ENCODE peak calls at places on chromosome 9, in five cellular contexts. One of them, this sample, is unnamed.

GRCh38 chr9:68702493-68702892 is 2.5 kb upstream of the PIP5K1B start:
- DNase-seq in aorta: no peak
- DNase-seq in fibroblast of the aortic adventitia: no peak
- DNase-seq in CD4-positive, alpha-beta memory T cell: no peak
- DNase-seq in lower leg skin: no peak
- DNase-seq in this sample: no peak

GRCh38 chr9:83633676-83634075 is 10.7 kb downstream of the IDNK start:
- DNase-seq in CD4-positive, alpha-beta memory T cell: no peak
- DNase-seq in aorta: no peak
- DNase-seq in lower leg skin: no peak
- DNase-seq in fibroblast of the aortic adventitia: no peak
- DNase-seq in this sample: no peak

GRCh38 chr9:130806388-130806716 is 28.7 kb upstream of the ABL1 start:
- DNase-seq in fibroblast of the aortic adventitia: no peak
- DNase-seq in CD4-positive, alpha-beta memory T cell: no peak
- DNase-seq in aorta: no peak
- DNase-seq in lower leg skin: no peak
- DNase-seq in this sample: no peak

GRCh38 chr9:19748278-19749126 is 40.3 kb downstream of the SLC24A2 start:
- DNase-seq in fibroblast of the aortic adventitia: peak; percentile 4
- DNase-seq in lower leg skin: no peak
- DNase-seq in aorta: no peak
- DNase-seq in CD4-positive, alpha-beta memory T cell: no peak
- DNase-seq in this sample: peak; percentile 20

GRCh38 chr9:110809038-110809595 is 140.5 kb downstream of the MUSK start:
- DNase-seq in CD4-positive, alpha-beta memory T cell: no peak
- DNase-seq in aorta: no peak
- DNase-seq in lower leg skin: no peak
- DNase-seq in fibroblast of the aortic adventitia: no peak
- DNase-seq in this sample: no peak

GRCh38 chr9:132694144-132694543 is 23.9 kb downstream of the GTF3C4 start:
- DNase-seq in fibroblast of the aortic adventitia: no peak
- DNase-seq in lower leg skin: no peak
- DNase-seq in aorta: no peak
- DNase-seq in CD4-positive, alpha-beta memory T cell: no peak
- DNase-seq in this sample: peak; percentile 45

GRCh38 chr9:134216961-134217360 is 52.6 kb upstream of the RNU6ATAC start:
- DNase-seq in lower leg skin: no peak
- DNase-seq in aorta: peak; percentile 28
- DNase-seq in CD4-positive, alpha-beta memory T cell: no peak
- DNase-seq in fibroblast of the aortic adventitia: no peak
- DNase-seq in this sample: no peak

GRCh38 chr9:125409217-125409636 is 147.6 kb downstream of the GAPVD1 start:
- DNase-seq in aorta: peak; percentile 25
- DNase-seq in lower leg skin: no peak
- DNase-seq in CD4-positive, alpha-beta memory T cell: no peak
- DNase-seq in fibroblast of the aortic adventitia: no peak
- DNase-seq in this sample: no peak

GRCh38 chr9:37528652-37529072 is 42.9 kb downstream of the POLR1E start:
- DNase-seq in fibroblast of the aortic adventitia: no peak
- DNase-seq in lower leg skin: no peak
- DNase-seq in CD4-positive, alpha-beta memory T cell: peak; percentile 52
- DNase-seq in aorta: no peak
- DNase-seq in this sample: no peak

GRCh38 chr9:96242829-96243228 is 59.1 kb downstream of the HSD17B3 start:
- DNase-seq in aorta: no peak
- DNase-seq in fibroblast of the aortic adventitia: no peak
- DNase-seq in CD4-positive, alpha-beta memory T cell: no peak
- DNase-seq in lower leg skin: no peak
- DNase-seq in this sample: no peak

GRCh38 chr9:73269430-73270101 is 117.9 kb downstream of the ANXA1 start:
- DNase-seq in lower leg skin: no peak
- DNase-seq in CD4-positive, alpha-beta memory T cell: no peak
- DNase-seq in aorta: no peak
- DNase-seq in fibroblast of the aortic adventitia: peak; percentile 33
- DNase-seq in this sample: peak; percentile 4

GRCh38 chr9:114336157-114336556 is 6.5 kb downstream of the ORM2 start:
- DNase-seq in lower leg skin: no peak
- DNase-seq in CD4-positive, alpha-beta memory T cell: no peak
- DNase-seq in fibroblast of the aortic adventitia: no peak
- DNase-seq in aorta: no peak
- DNase-seq in this sample: no peak

GRCh38 chr9:105901514-105902109 is 207.3 kb downstream of the TMEM38B start:
- DNase-seq in fibroblast of the aortic adventitia: no peak
- DNase-seq in aorta: no peak
- DNase-seq in lower leg skin: no peak
- DNase-seq in CD4-positive, alpha-beta memory T cell: no peak
- DNase-seq in this sample: peak; percentile 35

GRCh38 chr9:105062222-105062850 is 134.4 kb upstream of the ABCA1 start:
- DNase-seq in lower leg skin: no peak
- DNase-seq in aorta: no peak
- DNase-seq in CD4-positive, alpha-beta memory T cell: no peak
- DNase-seq in fibroblast of the aortic adventitia: no peak
- DNase-seq in this sample: no peak

GRCh38 chr9:82457281-82457680 is 468.7 kb downstream of the SPATA31D1 start:
- DNase-seq in fibroblast of the aortic adventitia: no peak
- DNase-seq in CD4-positive, alpha-beta memory T cell: no peak
- DNase-seq in lower leg skin: no peak
- DNase-seq in aorta: no peak
- DNase-seq in this sample: no peak

GRCh38 chr9:22452415-22453010 is 5.9 kb downstream of the DMRTA1 start:
- DNase-seq in CD4-positive, alpha-beta memory T cell: peak; percentile 48
- DNase-seq in fibroblast of the aortic adventitia: peak; percentile 60
- DNase-seq in aorta: peak; percentile 54
- DNase-seq in lower leg skin: peak; percentile 32
- DNase-seq in this sample: no peak

GRCh38 chr9:105405514-105406131 is 42.2 kb upstream of the FSD1L start:
- DNase-seq in lower leg skin: no peak
- DNase-seq in fibroblast of the aortic adventitia: no peak
- DNase-seq in aorta: no peak
- DNase-seq in CD4-positive, alpha-beta memory T cell: peak; percentile 73
- DNase-seq in this sample: peak; percentile 100

GRCh38 chr9:112503170-112503569 is 16.5 kb downstream of the KIAA1958 start:
- DNase-seq in lower leg skin: no peak
- DNase-seq in aorta: no peak
- DNase-seq in fibroblast of the aortic adventitia: no peak
- DNase-seq in CD4-positive, alpha-beta memory T cell: no peak
- DNase-seq in this sample: no peak

GRCh38 chr9:92846662-92847145 is 31.1 kb downstream of the ZNF484 start:
- DNase-seq in aorta: no peak
- DNase-seq in CD4-positive, alpha-beta memory T cell: no peak
- DNase-seq in lower leg skin: no peak
- DNase-seq in fibroblast of the aortic adventitia: peak; percentile 3
- DNase-seq in this sample: no peak

GRCh38 chr9:80492221-80492620 is 920.5 kb downstream of the TLE4 start:
- DNase-seq in aorta: no peak
- DNase-seq in CD4-positive, alpha-beta memory T cell: no peak
- DNase-seq in fibroblast of the aortic adventitia: no peak
- DNase-seq in lower leg skin: no peak
- DNase-seq in this sample: no peak

GRCh38 chr9:92639791-92640271 is 30.1 kb downstream of the IPPK start:
- DNase-seq in aorta: peak; percentile 21
- DNase-seq in fibroblast of the aortic adventitia: no peak
- DNase-seq in lower leg skin: no peak
- DNase-seq in CD4-positive, alpha-beta memory T cell: no peak
- DNase-seq in this sample: no peak

GRCh38 chr9:76591256-76591950 is 132.4 kb downstream of the GCNT1 start:
- DNase-seq in lower leg skin: no peak
- DNase-seq in aorta: no peak
- DNase-seq in CD4-positive, alpha-beta memory T cell: no peak
- DNase-seq in fibroblast of the aortic adventitia: peak; percentile 93
- DNase-seq in this sample: no peak

GRCh38 chr9:30301271-30301963 is 2083.0 kb upstream of the ACO1 start:
- DNase-seq in lower leg skin: peak; percentile 24
- DNase-seq in fibroblast of the aortic adventitia: no peak
- DNase-seq in CD4-positive, alpha-beta memory T cell: no peak
- DNase-seq in aorta: peak; percentile 54
- DNase-seq in this sample: no peak

GRCh38 chr9:17519761-17520160 is 59.1 kb upstream of the SH3GL2 start:
- DNase-seq in lower leg skin: no peak
- DNase-seq in aorta: no peak
- DNase-seq in fibroblast of the aortic adventitia: peak; percentile 17
- DNase-seq in CD4-positive, alpha-beta memory T cell: no peak
- DNase-seq in this sample: no peak

GRCh38 chr9:104849023-104849422 is 78.9 kb downstream of the ABCA1 start:
- DNase-seq in CD4-positive, alpha-beta memory T cell: no peak
- DNase-seq in lower leg skin: no peak
- DNase-seq in fibroblast of the aortic adventitia: peak; percentile 27
- DNase-seq in aorta: no peak
- DNase-seq in this sample: no peak

GRCh38 chr9:12065050-12065449 is 628.1 kb upstream of the TYRP1 start:
- DNase-seq in aorta: no peak
- DNase-seq in lower leg skin: no peak
- DNase-seq in fibroblast of the aortic adventitia: peak; percentile 17
- DNase-seq in CD4-positive, alpha-beta memory T cell: no peak
- DNase-seq in this sample: no peak

GRCh38 chr9:86800681-86801080 is 146.6 kb downstream of the GAS1 start:
- DNase-seq in CD4-positive, alpha-beta memory T cell: no peak
- DNase-seq in fibroblast of the aortic adventitia: no peak
- DNase-seq in lower leg skin: no peak
- DNase-seq in aorta: no peak
- DNase-seq in this sample: no peak

GRCh38 chr9:69900406-69900805 is 79.8 kb downstream of the CFAP95 start:
- DNase-seq in CD4-positive, alpha-beta memory T cell: no peak
- DNase-seq in aorta: no peak
- DNase-seq in lower leg skin: no peak
- DNase-seq in fibroblast of the aortic adventitia: peak; percentile 33
- DNase-seq in this sample: no peak

GRCh38 chr9:29659014-29659413 is 2085.7 kb upstream of the C9orf72 start:
- DNase-seq in aorta: no peak
- DNase-seq in CD4-positive, alpha-beta memory T cell: no peak
- DNase-seq in fibroblast of the aortic adventitia: peak; percentile 0
- DNase-seq in lower leg skin: no peak
- DNase-seq in this sample: no peak

GRCh38 chr9:22141906-22142305 is 132.8 kb upstream of the CDKN2B start:
- DNase-seq in lower leg skin: no peak
- DNase-seq in fibroblast of the aortic adventitia: peak; percentile 94
- DNase-seq in CD4-positive, alpha-beta memory T cell: no peak
- DNase-seq in aorta: no peak
- DNase-seq in this sample: no peak

GRCh38 chr9:129210125-129210524 is 32.1 kb upstream of the IER5L start:
- DNase-seq in aorta: no peak
- DNase-seq in CD4-positive, alpha-beta memory T cell: no peak
- DNase-seq in fibroblast of the aortic adventitia: no peak
- DNase-seq in lower leg skin: no peak
- DNase-seq in this sample: no peak
- H3K4me3 ChIP-seq in aorta: no peak overlapping the region
- H3K4me3 ChIP-seq in CD4-positive, alpha-beta memory T cell: no peak overlapping the region
- H3K4me3 ChIP-seq in fibroblast of the aortic adventitia: no peak overlapping the region
- H3K4me3 ChIP-seq in lower leg skin: no peak overlapping the region
- H3K4me3 ChIP-seq in this sample: no peak overlapping the region

GRCh38 chr9:116271307-116271706 is 117.7 kb downstream of the PAPPA start:
- DNase-seq in lower leg skin: no peak
- DNase-seq in CD4-positive, alpha-beta memory T cell: no peak
- DNase-seq in fibroblast of the aortic adventitia: no peak
- DNase-seq in aorta: no peak
- DNase-seq in this sample: no peak
- H3K4me3 ChIP-seq in lower leg skin: no peak overlapping the region
- H3K4me3 ChIP-seq in CD4-positive, alpha-beta memory T cell: no peak overlapping the region
- H3K4me3 ChIP-seq in fibroblast of the aortic adventitia: no peak overlapping the region
- H3K4me3 ChIP-seq in aorta: no peak overlapping the region
- H3K4me3 ChIP-seq in this sample: no peak overlapping the region

DNA sequence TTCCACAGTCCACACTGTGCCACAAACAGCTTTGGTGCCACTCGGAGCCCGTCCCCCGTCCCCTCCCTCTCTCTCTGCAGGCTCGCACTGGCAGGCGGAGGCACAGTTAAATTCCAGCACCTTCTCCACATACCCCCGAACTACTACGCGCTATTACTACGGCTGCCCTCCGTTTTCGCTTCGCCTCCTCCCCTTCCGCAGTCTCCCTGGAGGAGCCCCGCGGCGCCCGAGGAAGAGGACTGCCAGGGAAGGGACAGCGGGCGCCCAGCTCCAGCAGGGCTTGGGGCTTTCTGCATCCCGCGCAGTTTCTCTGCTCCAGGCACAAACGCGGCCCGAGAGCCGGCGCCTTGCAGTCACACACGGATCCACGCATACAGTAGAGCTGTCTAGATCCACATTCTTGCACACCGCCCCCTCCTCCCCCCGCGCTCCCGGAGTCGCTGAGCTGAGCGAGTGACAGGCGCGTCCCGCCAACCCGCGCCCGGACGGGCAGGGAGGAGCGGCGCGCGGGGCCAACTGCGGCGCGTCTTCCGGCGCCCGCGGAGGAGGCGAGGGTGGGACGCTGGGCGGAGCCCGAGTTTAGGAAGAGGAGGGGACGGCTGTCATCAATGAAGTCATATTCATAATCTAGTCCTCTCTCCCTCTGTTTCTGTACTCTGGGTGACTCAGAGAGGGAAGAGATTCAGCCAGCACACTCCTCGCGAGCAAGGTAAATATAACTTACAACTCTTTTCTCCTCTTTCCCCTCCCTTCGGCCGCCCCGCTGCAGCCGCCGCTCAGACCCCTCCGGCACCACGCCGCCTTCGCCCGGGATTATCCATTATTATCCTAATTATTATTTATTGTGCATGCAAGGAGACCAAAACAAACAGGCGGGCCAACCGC is at the start of gene SMARCA2:
- DNase-seq in CD4-positive, alpha-beta memory T cell: peak; percentile 98
- DNase-seq in lower leg skin: peak; percentile 96
- DNase-seq in fibroblast of the aortic adventitia: peak; percentile 95
- DNase-seq in aorta: peak; percentile 99
- DNase-seq in this sample: peak; percentile 89
- H3K4me3 ChIP-seq in CD4-positive, alpha-beta memory T cell: peak within 1 kb of the TSS; percentile 84
- H3K4me3 ChIP-seq in lower leg skin: peak within 1 kb of the TSS; percentile 88
- H3K4me3 ChIP-seq in fibroblast of the aortic adventitia: peak within 1 kb of the TSS; percentile 88
- H3K4me3 ChIP-seq in aorta: peak within 1 kb of the TSS; percentile 95
- H3K4me3 ChIP-seq in this sample: peak within 1 kb of the TSS; percentile 84

DNA sequence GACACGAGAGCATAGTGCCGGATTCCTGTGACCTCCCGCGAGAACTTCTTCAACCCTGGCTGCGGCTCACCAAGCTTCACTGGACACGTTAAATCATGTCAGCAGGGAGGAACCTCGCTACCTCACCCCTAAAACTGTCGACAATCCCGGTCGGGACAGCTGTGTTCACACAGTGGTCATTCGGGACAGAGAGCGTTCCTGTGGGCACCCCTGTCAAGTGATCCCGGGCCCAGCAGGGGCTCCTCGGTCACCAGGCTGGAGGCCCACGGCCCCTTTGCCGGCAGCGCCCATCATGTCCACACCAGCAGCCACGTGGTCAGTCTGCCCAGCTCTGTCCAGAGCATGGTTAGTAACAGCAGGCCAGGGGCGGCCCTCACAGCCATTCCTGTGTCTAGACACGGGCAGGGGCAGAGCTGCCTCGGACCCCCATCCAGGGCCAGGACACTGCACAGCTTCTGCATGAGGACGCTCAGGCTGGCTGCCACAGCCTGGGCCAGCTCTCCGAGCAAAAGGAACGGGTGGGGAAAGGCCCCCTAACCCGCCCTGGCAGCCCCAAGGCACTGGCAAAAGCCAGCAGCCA is 3.5 kb downstream of the INPP5E start:
- DNase-seq in CD4-positive, alpha-beta memory T cell: no peak
- DNase-seq in lower leg skin: no peak
- DNase-seq in aorta: no peak
- DNase-seq in fibroblast of the aortic adventitia: no peak
- DNase-seq in this sample: no peak
- H3K4me3 ChIP-seq in CD4-positive, alpha-beta memory T cell: no peak overlapping the region
- H3K4me3 ChIP-seq in lower leg skin: no peak overlapping the region
- H3K4me3 ChIP-seq in aorta: no peak overlapping the region
- H3K4me3 ChIP-seq in fibroblast of the aortic adventitia: no peak overlapping the region
- H3K4me3 ChIP-seq in this sample: no peak overlapping the region

GRCh38 chr9:121751686-121752445 is 100.4 kb downstream of the DAB2IP start:
- DNase-seq in aorta: peak; percentile 79
- DNase-seq in fibroblast of the aortic adventitia: no peak
- DNase-seq in CD4-positive, alpha-beta memory T cell: peak; percentile 22
- DNase-seq in lower leg skin: no peak
- DNase-seq in this sample: no peak
- H3K4me3 ChIP-seq in aorta: no peak overlapping the region
- H3K4me3 ChIP-seq in fibroblast of the aortic adventitia: no peak overlapping the region
- H3K4me3 ChIP-seq in CD4-positive, alpha-beta memory T cell: no peak overlapping the region
- H3K4me3 ChIP-seq in lower leg skin: no peak overlapping the region
- H3K4me3 ChIP-seq in this sample: no peak overlapping the region